ENCODE peak calls at places on chromosomes 5 and 9, in nine cellular contexts. N is Peyer's patch; S is amniotic stem cell; P is DMS153; F is HCEC 1CT; B is left ventricle myocardium superior; O is fibroblast of lung; Q is CD8-positive, alpha-beta memory T cell; Z is nucleus accumbens. M is an unnamed sample.
A peak's percentile ranks its signal among the peaks of the same experiment; 100 is the strongest.

GRCh38 chr5:160167623-160168165 is 48.4 kb upstream of the PWWP2A start:
- DNase-seq in N (no peak), S (no peak), P (no peak), F (no peak), B (no peak), O (no peak), Q (no peak), Z (no peak), M (no peak)

GRCh38 chr5:56516936-56517521 is 283.9 kb upstream of the ANKRD55 start:
- DNase-seq in N (no peak), S (no peak), P (no peak), F (no peak), B (no peak), O (peak; percentile 26), Q (no peak), Z (no peak), M (no peak)

GRCh38 chr5:177309351-177310191 is 2.1 kb downstream of the MXD3 start:
- DNase-seq in N (peak; percentile 80), S (no peak), P (no peak), F (peak; percentile 61), B (peak; percentile 68), O (peak; percentile 83), Q (peak; percentile 64), Z (no peak), M (peak; percentile 65)

GRCh38 chr9:129013674-129014073 is 14.5 kb downstream of the SH3GLB2 start:
- DNase-seq in N (peak; percentile 43), S (no peak), P (no peak), F (no peak), B (no peak), O (no peak), Q (no peak), Z (no peak), M (no peak)

GRCh38 chr5:170746081-170746951 is 37.2 kb upstream of the GABRP start:
- DNase-seq in N (no peak), S (no peak), P (no peak), F (no peak), B (peak; percentile 55), O (no peak), Q (no peak), Z (no peak), M (no peak)

GRCh38 chr5:115459844-115460243 is 84.7 kb downstream of the FEM1C start:
- DNase-seq in N (no peak), S (no peak), P (no peak), F (peak; percentile 78), B (no peak), O (peak; percentile 60), Q (no peak), Z (no peak), M (no peak)

GRCh38 chr9:118609355-118610044 is 759.7 kb downstream of the BRINP1 start:
- DNase-seq in N (no peak), S (peak; percentile 23), P (no peak), F (peak; percentile 86), B (no peak), O (no peak), Q (no peak), Z (no peak), M (no peak)

GRCh38 chr5:122882836-122883235 is 37.4 kb downstream of the SNX24 start:
- DNase-seq in N (no peak), S (no peak), P (no peak), F (peak; percentile 33), B (no peak), O (peak; percentile 37), Q (no peak), Z (no peak), M (no peak)

GRCh38 chr9:111986035-111986556 is 89.5 kb downstream of the UGCG start:
- DNase-seq in N (no peak), S (no peak), P (no peak), F (no peak), B (peak; percentile 36), O (peak; percentile 31), Q (no peak), Z (no peak), M (no peak)

GRCh38 chr5:2281446-2281845 is 398.7 kb upstream of the IRX4 start:
- DNase-seq in N (no peak), S (no peak), P (no peak), F (no peak), B (no peak), O (no peak), Q (no peak), Z (no peak), M (no peak)